ENCODE peak calls at places on chromosomes 3 and 15, in six cellular contexts. S is HepG2, R is GM12878, G is A549, N is K562, B is endothelial cell of umbilical vein. E is an unnamed sample.

GRCh38 chr3:187737401-187738088 is 7.7 kb downstream of the BCL6 start:
- DNase-seq in S (no peak), R (no peak), G (no peak), N (peak; percentile 36), B (peak; percentile 79), E (peak; percentile 20)

GRCh38 chr15:52050416-52050815 is 31.4 kb downstream of the MAPK6 start:
- DNase-seq in S (no peak), R (no peak), G (no peak), N (no peak), B (no peak), E (no peak)

GRCh38 chr3:167453815-167454214 is 20.0 kb downstream of the SERPINI2 start:
- DNase-seq in S (no peak), R (no peak), G (no peak), N (no peak), B (no peak), E (no peak)

GRCh38 chr3:77041756-77042155 is 1.9 kb downstream of the ROBO2 start:
- DNase-seq in S (no peak), R (no peak), G (no peak), N (no peak), B (no peak), E (no peak)

GRCh38 chr15:27764339-27764738 is 334.8 kb downstream of the OCA2 start:
- DNase-seq in S (no peak), R (no peak), G (no peak), N (no peak), B (no peak), E (no peak)

GRCh38 chr3:72598856-72599255 is 249.4 kb downstream of the SHQ1 start:
- DNase-seq in S (no peak), R (no peak), G (no peak), N (no peak), B (no peak), E (no peak)

GRCh38 chr3:46626039-46626438 is 13.7 kb downstream of the FAM240A start:
- DNase-seq in S (no peak), R (no peak), G (no peak), N (no peak), B (no peak), E (no peak)

GRCh38 chr3:111210003-111210699 is 138.5 kb downstream of the NECTIN3 start:
- DNase-seq in S (no peak), R (no peak), G (no peak), N (no peak), B (no peak), E (no peak)

GRCh38 chr15:60531811-60532210 is 52.9 kb upstream of the ICE2 start:
- DNase-seq in S (no peak), R (no peak), G (no peak), N (no peak), B (no peak), E (no peak)

GRCh38 chr3:142117452-142117851 is 31.9 kb downstream of the TFDP2 start:
- DNase-seq in S (no peak), R (no peak), G (no peak), N (no peak), B (no peak), E (no peak)

GRCh38 chr3:107794664-107795443 is 272.1 kb downstream of the BBX start:
- DNase-seq in S (no peak), R (no peak), G (no peak), N (no peak), B (no peak), E (no peak)

GRCh38 chr3:152910211-152910610 is 75.3 kb downstream of the P2RY1 start:
- DNase-seq in S (peak; percentile 4), R (no peak), G (no peak), N (no peak), B (no peak), E (peak; percentile 5)

GRCh38 chr3:53712817-53713388 is 133.3 kb downstream of the CHDH start:
- DNase-seq in S (no peak), R (no peak), G (no peak), N (no peak), B (no peak), E (no peak)

GRCh38 chr3:128383316-128384235 is 83.1 kb downstream of the DNAJB8 start:
- DNase-seq in S (peak; percentile 37), R (no peak), G (peak; percentile 38), N (peak; percentile 71), B (peak; percentile 86), E (peak; percentile 49)

GRCh38 chr3:148329481-148330220 is 368.1 kb upstream of the AGTR1 start:
- DNase-seq in S (no peak), R (no peak), G (no peak), N (no peak), B (no peak), E (no peak)

GRCh38 chr3:156728267-156728985 is 54.0 kb downstream of the TIPARP start:
- DNase-seq in S (peak; percentile 81), R (no peak), G (no peak), N (no peak), B (no peak), E (no peak)

GRCh38 chr3:141431411-141432378 is 55.1 kb upstream of the RASA2 start:
- DNase-seq in S (peak; percentile 95), R (no peak), G (no peak), N (no peak), B (no peak), E (no peak)

GRCh38 chr3:127829537-127829936 is 7.2 kb upstream of the MGLL start:
- DNase-seq in S (no peak), R (no peak), G (no peak), N (no peak), B (no peak), E (no peak)

GRCh38 chr3:25582242-25582641 is 82.5 kb downstream of the TOP2B start:
- DNase-seq in S (peak; percentile 69), R (no peak), G (peak; percentile 87), N (peak; percentile 82), B (peak; percentile 63), E (peak; percentile 67)

GRCh38 chr3:169774186-169774585 is 990 bp downstream of the MYNN start:
- DNase-seq in S (no peak), R (no peak), G (no peak), N (no peak), B (no peak), E (no peak)

GRCh38 chr3:120469440-120470415 is 18.9 kb upstream of the FSTL1 start:
- DNase-seq in S (no peak), R (no peak), G (no peak), N (no peak), B (no peak), E (no peak)

GRCh38 chr15:73927003-73927475 is 777 bp downstream of the LOXL1 start:
- DNase-seq in S (no peak), R (no peak), G (no peak), N (no peak), B (peak; percentile 27), E (peak; percentile 57)

GRCh38 chr15:87878161-87878560 is 378.4 kb downstream of the NTRK3 start:
- DNase-seq in S (no peak), R (no peak), G (no peak), N (no peak), B (no peak), E (no peak)

GRCh38 chr15:48144889-48145288 is 24.1 kb downstream of the SLC24A5 start:
- DNase-seq in S (no peak), R (peak; percentile 16), G (no peak), N (no peak), B (no peak), E (no peak)

DNA sequence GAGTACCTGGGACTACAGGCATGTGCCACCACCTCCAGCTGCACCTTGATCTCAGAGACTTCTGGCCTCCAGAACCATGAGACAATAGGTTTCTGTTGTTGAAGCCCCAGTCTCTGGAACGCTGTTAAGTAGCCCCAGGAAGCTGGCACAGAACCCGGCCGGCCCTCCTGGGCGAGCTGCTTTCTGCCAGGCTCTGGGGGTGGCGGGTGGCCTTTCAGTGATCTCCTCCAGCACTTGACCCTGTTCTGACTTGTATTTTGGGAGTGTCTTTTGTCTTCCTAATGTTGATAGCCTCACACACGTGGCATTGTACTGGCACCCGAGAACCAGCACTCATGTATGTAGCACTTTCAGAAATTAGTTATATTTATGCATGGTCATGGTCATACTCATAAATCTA is 74.1 kb downstream of the TFRC start:
- DNase-seq in S (no peak), R (no peak), G (no peak), N (no peak), B (no peak), E (no peak)
- TF ChIP-seq MAX in S (no peak), R (no peak), G (no peak), N (no peak), B (no peak), E (no peak)

DNA sequence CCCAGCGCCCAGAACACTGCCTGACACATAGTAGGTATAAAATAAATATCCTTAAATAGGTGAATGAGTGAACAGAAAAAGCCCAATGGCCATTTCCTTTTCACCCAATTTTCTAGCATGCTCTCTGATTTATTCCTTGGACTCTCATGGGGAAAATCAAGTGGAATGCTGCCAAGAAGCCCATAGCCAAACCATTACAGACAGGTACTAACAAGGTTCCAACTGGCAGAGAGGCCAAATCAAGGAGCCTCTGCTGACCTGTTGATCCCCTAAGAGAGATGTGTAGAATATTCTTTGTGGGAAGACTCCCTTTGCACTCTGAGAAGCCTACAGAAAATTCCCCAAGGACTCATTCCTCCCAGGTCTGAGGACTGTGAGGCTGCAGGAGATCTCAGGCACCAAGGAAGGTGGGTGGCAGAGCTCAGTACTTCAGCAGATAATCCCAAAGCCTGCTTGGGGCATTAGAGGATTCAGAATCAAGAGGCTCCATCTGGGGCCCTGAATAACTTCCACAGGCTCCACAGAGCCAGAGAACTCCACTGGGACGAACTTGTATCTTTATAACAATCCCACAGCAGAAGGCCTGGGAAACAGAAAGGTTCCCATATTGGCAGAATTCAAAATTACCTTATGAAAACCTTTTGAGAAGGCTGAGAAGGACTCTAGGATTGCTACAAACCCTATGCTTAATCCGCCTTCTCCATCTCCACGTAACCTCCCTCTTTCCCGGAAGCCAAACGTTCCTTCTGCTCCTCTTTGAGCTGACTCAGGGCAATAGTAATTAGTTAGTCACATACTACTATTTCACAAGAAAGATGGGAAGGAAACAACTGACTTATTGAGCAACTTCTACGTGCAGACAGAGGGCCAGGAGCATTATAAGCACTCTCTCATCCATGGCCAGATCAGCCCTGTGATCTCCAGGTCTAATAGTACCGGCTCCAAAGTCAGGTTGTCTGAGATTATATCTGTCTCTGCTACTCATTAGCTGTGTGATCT is 34.5 kb downstream of the PRICKLE2 start:
- DNase-seq in S (no peak), R (no peak), G (peak; percentile 17), N (no peak), B (no peak), E (peak; percentile 1)
- H3K4me3 ChIP-seq in S (no peak overlapping the region), R (no peak overlapping the region), G (no peak overlapping the region), N (no peak overlapping the region), B (no peak overlapping the region), E (no peak overlapping the region)

GRCh38 chr3:171811059-171811912 is 1.0 kb upstream of the PLD1 start:
- DNase-seq in S (peak; percentile 76), R (no peak), G (peak; percentile 75), N (peak; percentile 60), B (peak; percentile 74), E (peak; percentile 93)
- TF ChIP-seq MYC in S (no peak), R (no peak), G (peak; percentile 66), N (peak; percentile 68), B (no peak), E (peak; percentile 76)

DNA sequence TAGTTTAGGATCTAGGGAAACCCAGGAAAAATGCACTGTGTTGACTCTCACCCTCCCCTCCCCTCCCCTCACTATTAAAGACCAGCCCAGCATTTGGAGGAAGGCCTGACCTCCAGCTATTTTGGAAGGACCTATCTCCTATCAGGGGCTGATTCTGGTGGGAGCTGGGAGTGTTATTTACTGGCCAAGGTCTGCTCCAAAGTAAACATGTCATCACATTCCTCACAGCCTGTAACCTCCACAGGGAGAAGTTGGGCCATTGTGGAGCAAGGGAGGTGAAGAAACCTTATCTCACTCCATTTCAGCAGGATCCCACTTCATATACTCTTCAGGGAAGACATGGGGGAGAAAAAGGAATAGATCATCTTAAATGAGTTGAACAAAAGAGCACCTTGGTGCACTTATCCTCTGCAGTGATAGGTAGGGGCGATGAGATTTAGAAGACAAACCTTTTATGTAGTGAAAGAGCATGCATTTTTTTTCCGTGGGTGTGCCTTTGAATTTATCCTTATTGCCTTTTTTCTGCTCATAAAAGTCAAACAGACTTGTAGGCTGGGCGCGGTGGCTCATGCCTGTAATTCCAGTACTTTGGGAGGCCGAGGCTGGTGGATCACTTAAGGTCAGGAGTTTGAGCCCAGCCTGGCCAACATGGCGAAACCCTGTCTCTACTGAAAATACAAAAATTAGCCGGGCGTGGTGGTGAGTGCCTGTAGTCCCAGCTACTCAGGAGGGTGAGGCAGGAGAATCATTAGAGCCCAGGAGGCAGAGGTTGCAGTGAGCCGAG is 15.6 kb upstream of the FLNB start:
- DNase-seq in S (peak; percentile 96), R (no peak), G (no peak), N (no peak), B (no peak), E (no peak)
- TF ChIP-seq MAX in S (peak; percentile 74), R (no peak), G (no peak), N (no peak), B (no peak), E (no peak)

E was measured in NB4.